ENCODE peak calls at places on chromosomes 1 and 21, in six cellular contexts. P is IMR-90, X is mesenchymal stem cell, U is neuronal stem cell, R is H1, J is trophoblast cell. O is an unnamed sample.

GRCh38 chr1:18085387-18086074 is 22.1 kb upstream of the IGSF21 start:
- DNase-seq in P (no peak), X (no peak), U (no peak), R (no peak), J (no peak), O (no peak)

GRCh38 chr1:85578321-85579295 is 2.0 kb upstream of the CCN1 start:
- DNase-seq in P (peak; percentile 98), X (peak; percentile 95), U (no peak), R (peak; percentile 29), J (peak; percentile 76), O (no peak)

GRCh38 chr1:23979387-23980005 is 631 bp downstream of the SRSF10 start:
- DNase-seq in P (no peak), X (no peak), U (no peak), R (no peak), J (no peak), O (no peak)

GRCh38 chr1:109181085-109181806 is 32.5 kb upstream of the SARS1 start:
- DNase-seq in P (peak; percentile 65), X (no peak), U (no peak), R (no peak), J (no peak), O (no peak)

GRCh38 chr21:14358775-14359174 is 24.2 kb downstream of the HSPA13 start:
- DNase-seq in P (no peak), X (no peak), U (no peak), R (no peak), J (no peak), O (no peak)

GRCh38 chr1:226436855-226437491 is 29.1 kb upstream of the PARP1 start:
- DNase-seq in P (no peak), X (no peak), U (no peak), R (no peak), J (no peak), O (no peak)

GRCh38 chr1:189658381-189658780 is 819.3 kb downstream of the BRINP3 start:
- DNase-seq in P (no peak), X (no peak), U (no peak), R (no peak), J (no peak), O (no peak)

GRCh38 chr1:180230791-180231505 is 884 bp downstream of the LHX4 start:
- DNase-seq in P (peak; percentile 51), X (peak; percentile 65), U (no peak), R (peak; percentile 78), J (peak; percentile 88), O (peak; percentile 74)

GRCh38 chr1:159428536-159428935 is 3.5 kb upstream of the OR10J4 start:
- DNase-seq in P (no peak), X (no peak), U (no peak), R (no peak), J (no peak), O (no peak)

GRCh38 chr1:61641171-61641570 is 83.8 kb downstream of the TM2D1 start:
- DNase-seq in P (no peak), X (no peak), U (no peak), R (no peak), J (no peak), O (no peak)

GRCh38 chr1:3531928-3532327 is 77.5 kb downstream of the ARHGEF16 start:
- DNase-seq in P (no peak), X (no peak), U (no peak), R (no peak), J (no peak), O (no peak)

GRCh38 chr21:39601194-39601940 is 11.4 kb upstream of the B3GALT5 start:
- DNase-seq in P (no peak), X (no peak), U (no peak), R (no peak), J (no peak), O (no peak)

GRCh38 chr1:90614872-90615271 is 102.2 kb downstream of the BARHL2 start:
- DNase-seq in P (no peak), X (no peak), U (no peak), R (no peak), J (peak; percentile 3), O (no peak)

GRCh38 chr1:153804112-153804511 is 28.9 kb downstream of the SLC27A3 start:
- DNase-seq in P (no peak), X (no peak), U (no peak), R (no peak), J (no peak), O (no peak)

GRCh38 chr1:74811421-74812179 is 78.6 kb downstream of the TYW3 start:
- DNase-seq in P (no peak), X (no peak), U (no peak), R (no peak), J (no peak), O (no peak)

GRCh38 chr1:87560961-87561360 is 232.3 kb downstream of the LMO4 start:
- DNase-seq in P (peak; percentile 75), X (no peak), U (no peak), R (no peak), J (peak; percentile 89), O (no peak)

GRCh38 chr1:30171956-30172694 is 551.3 kb downstream of the MATN1 start:
- DNase-seq in P (no peak), X (no peak), U (no peak), R (no peak), J (no peak), O (no peak)

GRCh38 chr21:37292946-37293345 is 25.8 kb upstream of the VPS26C start:
- DNase-seq in P (peak; percentile 22), X (no peak), U (no peak), R (no peak), J (no peak), O (no peak)

GRCh38 chr1:228937851-228938247 is 202.6 kb downstream of the RHOU start:
- DNase-seq in P (no peak), X (no peak), U (no peak), R (no peak), J (peak; percentile 63), O (no peak)

GRCh38 chr21:25501996-25502665 is 105.2 kb downstream of the MRPL39 start:
- DNase-seq in P (no peak), X (no peak), U (no peak), R (no peak), J (peak; percentile 21), O (no peak)

GRCh38 chr1:62109124-62109523 is 85.5 kb upstream of the L1TD1 start:
- DNase-seq in P (no peak), X (no peak), U (no peak), R (no peak), J (no peak), O (no peak)

GRCh38 chr1:203178083-203178482 is 2.5 kb upstream of the MYBPH start:
- DNase-seq in P (peak; percentile 20), X (peak; percentile 33), U (peak; percentile 45), R (no peak), J (no peak), O (peak; percentile 47)

GRCh38 chr21:46544824-46545223 is 60.1 kb downstream of the S100B start:
- DNase-seq in P (no peak), X (no peak), U (no peak), R (no peak), J (no peak), O (no peak)

GRCh38 chr1:30267856-30268255 is 455.5 kb downstream of the MATN1 start:
- DNase-seq in P (no peak), X (no peak), U (no peak), R (no peak), J (no peak), O (no peak)

GRCh38 chr1:185017338-185017737 is 28.0 kb upstream of the RNF2 start:
- DNase-seq in P (peak; percentile 94), X (peak; percentile 91), U (no peak), R (no peak), J (peak; percentile 85), O (no peak)

GRCh38 chr21:46226920-46227599 is 1.5 kb downstream of the LSS start:
- DNase-seq in P (peak; percentile 78), X (peak; percentile 79), U (no peak), R (no peak), J (peak; percentile 58), O (no peak)

GRCh38 chr1:44294588-44295007 is 60.5 kb downstream of the ERI3 start:
- DNase-seq in P (peak; percentile 79), X (no peak), U (no peak), R (peak; percentile 61), J (peak; percentile 30), O (peak; percentile 73)

DNA sequence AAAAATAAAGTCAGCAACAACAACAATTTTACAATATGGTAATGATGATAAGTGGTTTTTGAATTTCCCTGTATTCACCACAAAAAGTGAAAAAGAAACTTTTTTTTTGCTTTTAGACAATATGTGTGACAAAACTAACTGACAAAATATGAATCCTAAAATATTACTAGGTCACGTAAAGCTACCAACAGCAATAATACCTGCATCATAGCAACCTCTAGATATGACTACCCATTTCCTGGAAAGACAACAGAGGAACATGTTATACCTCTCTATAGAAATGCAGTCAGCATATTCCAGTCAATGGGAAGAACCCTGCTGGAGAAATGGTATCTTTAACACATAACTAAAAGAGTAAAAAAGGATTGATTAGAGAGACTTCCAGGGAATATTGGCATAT is 73.7 kb downstream of the PDE4B start:
- DNase-seq in P (no peak), X (no peak), U (no peak), R (no peak), J (no peak), O (no peak)
- H3K14ac ChIP-seq in P (no peak overlapping the region), X (no peak overlapping the region), U (no peak overlapping the region), R (no peak overlapping the region), J (no peak overlapping the region), O (no peak overlapping the region)

DNA sequence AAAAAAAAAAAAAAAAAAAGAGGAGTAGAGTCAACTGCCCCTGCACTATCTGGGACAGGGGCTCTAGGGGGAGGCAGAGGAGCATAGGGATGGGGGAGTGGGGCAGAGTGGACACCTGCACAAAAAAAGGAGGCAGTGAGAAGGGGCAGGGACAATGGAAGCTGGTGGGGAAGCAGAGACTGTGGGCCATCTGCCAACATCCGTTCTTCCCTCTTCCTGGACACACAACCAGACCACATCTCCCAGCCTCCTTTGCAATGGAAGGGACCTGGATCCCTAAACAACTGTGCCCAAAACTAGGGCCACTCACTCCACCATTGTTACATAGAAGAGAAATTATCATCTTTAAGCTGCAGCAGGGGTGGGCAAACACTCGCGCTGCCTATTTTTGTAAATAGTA is 38.4 kb downstream of the NEK2 start:
- DNase-seq in P (no peak), X (no peak), U (no peak), R (no peak), J (no peak), O (no peak)
- H3K4me1 ChIP-seq in P (peaks cover 24% of the 10 kb centered on the region), X (peaks cover 30% of the 10 kb centered on the region), U (peaks cover 3% of the 10 kb centered on the region), R (no peaks in the 10 kb centered on the region), J (peaks cover 5% of the 10 kb centered on the region), O (no peaks in the 10 kb centered on the region)

DNA sequence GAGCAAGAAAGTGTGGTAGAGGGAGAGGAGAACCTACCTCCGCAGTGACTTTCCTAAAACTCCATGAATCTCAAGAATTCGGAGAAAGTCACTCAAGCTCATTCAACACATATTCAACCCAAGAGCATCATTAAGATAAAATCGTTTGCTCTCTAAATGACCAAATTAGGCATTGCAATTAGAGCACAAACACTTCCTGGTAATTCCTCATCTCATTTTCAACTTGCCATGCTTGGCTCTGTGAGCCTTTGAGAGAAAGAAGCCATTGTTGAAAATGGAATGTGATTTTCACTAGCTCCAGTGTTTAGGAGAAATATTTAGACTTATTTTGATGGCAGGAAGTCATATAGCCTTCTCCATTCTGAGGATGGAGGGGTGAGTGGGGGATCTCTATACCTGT is 52.5 kb downstream of the KAZN start:
- DNase-seq in P (no peak), X (no peak), U (no peak), R (no peak), J (no peak), O (no peak)
- H2BK120ac ChIP-seq in P (no peak overlapping the region), X (no peak overlapping the region), U (no peak overlapping the region), R (no peak overlapping the region), J (no peak overlapping the region), O (no peak overlapping the region)

GRCh38 chr1:223824287-223824686 is 21.5 kb downstream of the TP53BP2 start:
- DNase-seq in P (no peak), X (no peak), U (no peak), R (no peak), J (no peak), O (no peak)
- H3K14ac ChIP-seq in P (no peak overlapping the region), X (no peak overlapping the region), U (no peak overlapping the region), R (no peak overlapping the region), J (no peak overlapping the region), O (no peak overlapping the region)

O was measured in H9.